ENCODE peak calls at places on chromosomes 16 and 17, in ten cellular contexts. One of them, this sample, is unnamed.

GRCh38 chr16:81693047-81693446 is 86.0 kb upstream of the PLCG2 start:
- DNase-seq in GM13976: no peak
- DNase-seq in tibial nerve: no peak
- DNase-seq in dorsolateral prefrontal cortex: no peak
- DNase-seq in coronary artery: no peak
- DNase-seq in IMR-90: peak
- DNase-seq in AG04450: no peak
- DNase-seq in mesothelial cell of epicardium: no peak
- DNase-seq in AG09319: no peak
- DNase-seq in lower lobe of right lung: no peak
- DNase-seq in this sample: no peak

GRCh38 chr16:75000481-75001081 is 1.8 kb downstream of the ZNRF1 start:
- DNase-seq in GM13976: no peak
- DNase-seq in tibial nerve: no peak
- DNase-seq in dorsolateral prefrontal cortex: peak
- DNase-seq in coronary artery: no peak
- DNase-seq in IMR-90: peak
- DNase-seq in AG04450: no peak
- DNase-seq in mesothelial cell of epicardium: no peak
- DNase-seq in AG09319: no peak
- DNase-seq in lower lobe of right lung: no peak
- DNase-seq in this sample: no peak

GRCh38 chr16:89904606-89905510 is 13.8 kb upstream of the MC1R start:
- DNase-seq in GM13976: no peak
- DNase-seq in tibial nerve: no peak
- DNase-seq in dorsolateral prefrontal cortex: no peak
- DNase-seq in coronary artery: no peak
- DNase-seq in IMR-90: no peak
- DNase-seq in AG04450: no peak
- DNase-seq in mesothelial cell of epicardium: no peak
- DNase-seq in AG09319: no peak
- DNase-seq in lower lobe of right lung: no peak
- DNase-seq in this sample: no peak

GRCh38 chr16:10788665-10789064 is 29.9 kb downstream of the TVP23A start:
- DNase-seq in GM13976: no peak
- DNase-seq in tibial nerve: no peak
- DNase-seq in dorsolateral prefrontal cortex: no peak
- DNase-seq in coronary artery: no peak
- DNase-seq in IMR-90: no peak
- DNase-seq in AG04450: no peak
- DNase-seq in mesothelial cell of epicardium: no peak
- DNase-seq in AG09319: no peak
- DNase-seq in lower lobe of right lung: no peak
- DNase-seq in this sample: no peak

GRCh38 chr17:31738067-31738466 is 121.0 kb downstream of the COPRS start:
- DNase-seq in GM13976: no peak
- DNase-seq in tibial nerve: no peak
- DNase-seq in dorsolateral prefrontal cortex: no peak
- DNase-seq in coronary artery: no peak
- DNase-seq in IMR-90: no peak
- DNase-seq in AG04450: no peak
- DNase-seq in mesothelial cell of epicardium: no peak
- DNase-seq in AG09319: no peak
- DNase-seq in lower lobe of right lung: no peak
- DNase-seq in this sample: no peak

GRCh38 chr16:21277045-21277926 is 804 bp downstream of the CRYM start:
- DNase-seq in GM13976: no peak
- DNase-seq in tibial nerve: no peak
- DNase-seq in dorsolateral prefrontal cortex: no peak
- DNase-seq in coronary artery: no peak
- DNase-seq in IMR-90: no peak
- DNase-seq in AG04450: no peak
- DNase-seq in mesothelial cell of epicardium: no peak
- DNase-seq in AG09319: no peak
- DNase-seq in lower lobe of right lung: no peak
- DNase-seq in this sample: no peak

GRCh38 chr17:21392257-21392656 is 16.1 kb downstream of the KCNJ12 start:
- DNase-seq in GM13976: no peak
- DNase-seq in tibial nerve: no peak
- DNase-seq in dorsolateral prefrontal cortex: no peak
- DNase-seq in coronary artery: no peak
- DNase-seq in IMR-90: no peak
- DNase-seq in AG04450: no peak
- DNase-seq in mesothelial cell of epicardium: no peak
- DNase-seq in AG09319: no peak
- DNase-seq in lower lobe of right lung: no peak
- DNase-seq in this sample: no peak

GRCh38 chr17:29747660-29748059 is 124.9 kb upstream of the CORO6 start:
- DNase-seq in GM13976: no peak
- DNase-seq in tibial nerve: no peak
- DNase-seq in dorsolateral prefrontal cortex: no peak
- DNase-seq in coronary artery: no peak
- DNase-seq in IMR-90: no peak
- DNase-seq in AG04450: no peak
- DNase-seq in mesothelial cell of epicardium: no peak
- DNase-seq in AG09319: no peak
- DNase-seq in lower lobe of right lung: no peak
- DNase-seq in this sample: no peak

GRCh38 chr17:71237903-71238538 is 882.8 kb upstream of the SOX9 start:
- DNase-seq in GM13976: no peak
- DNase-seq in tibial nerve: no peak
- DNase-seq in dorsolateral prefrontal cortex: no peak
- DNase-seq in coronary artery: no peak
- DNase-seq in IMR-90: peak
- DNase-seq in AG04450: no peak
- DNase-seq in mesothelial cell of epicardium: no peak
- DNase-seq in AG09319: peak
- DNase-seq in lower lobe of right lung: no peak
- DNase-seq in this sample: no peak

GRCh38 chr17:62565817-62566216 is 61.7 kb upstream of the MRC2 start:
- DNase-seq in GM13976: no peak
- DNase-seq in tibial nerve: no peak
- DNase-seq in dorsolateral prefrontal cortex: no peak
- DNase-seq in coronary artery: no peak
- DNase-seq in IMR-90: peak
- DNase-seq in AG04450: no peak
- DNase-seq in mesothelial cell of epicardium: no peak
- DNase-seq in AG09319: no peak
- DNase-seq in lower lobe of right lung: no peak
- DNase-seq in this sample: no peak

GRCh38 chr16:81633147-81633619 is 145.9 kb upstream of the PLCG2 start:
- DNase-seq in GM13976: no peak
- DNase-seq in tibial nerve: no peak
- DNase-seq in dorsolateral prefrontal cortex: no peak
- DNase-seq in coronary artery: no peak
- DNase-seq in IMR-90: no peak
- DNase-seq in AG04450: no peak
- DNase-seq in mesothelial cell of epicardium: no peak
- DNase-seq in AG09319: no peak
- DNase-seq in lower lobe of right lung: no peak
- DNase-seq in this sample: no peak

GRCh38 chr17:83124871-83125514 is 45.6 kb downstream of the METRNL start:
- DNase-seq in GM13976: no peak
- DNase-seq in tibial nerve: no peak
- DNase-seq in dorsolateral prefrontal cortex: no peak
- DNase-seq in coronary artery: peak
- DNase-seq in IMR-90: no peak
- DNase-seq in AG04450: no peak
- DNase-seq in mesothelial cell of epicardium: peak
- DNase-seq in AG09319: no peak
- DNase-seq in lower lobe of right lung: peak
- DNase-seq in this sample: no peak

DNA sequence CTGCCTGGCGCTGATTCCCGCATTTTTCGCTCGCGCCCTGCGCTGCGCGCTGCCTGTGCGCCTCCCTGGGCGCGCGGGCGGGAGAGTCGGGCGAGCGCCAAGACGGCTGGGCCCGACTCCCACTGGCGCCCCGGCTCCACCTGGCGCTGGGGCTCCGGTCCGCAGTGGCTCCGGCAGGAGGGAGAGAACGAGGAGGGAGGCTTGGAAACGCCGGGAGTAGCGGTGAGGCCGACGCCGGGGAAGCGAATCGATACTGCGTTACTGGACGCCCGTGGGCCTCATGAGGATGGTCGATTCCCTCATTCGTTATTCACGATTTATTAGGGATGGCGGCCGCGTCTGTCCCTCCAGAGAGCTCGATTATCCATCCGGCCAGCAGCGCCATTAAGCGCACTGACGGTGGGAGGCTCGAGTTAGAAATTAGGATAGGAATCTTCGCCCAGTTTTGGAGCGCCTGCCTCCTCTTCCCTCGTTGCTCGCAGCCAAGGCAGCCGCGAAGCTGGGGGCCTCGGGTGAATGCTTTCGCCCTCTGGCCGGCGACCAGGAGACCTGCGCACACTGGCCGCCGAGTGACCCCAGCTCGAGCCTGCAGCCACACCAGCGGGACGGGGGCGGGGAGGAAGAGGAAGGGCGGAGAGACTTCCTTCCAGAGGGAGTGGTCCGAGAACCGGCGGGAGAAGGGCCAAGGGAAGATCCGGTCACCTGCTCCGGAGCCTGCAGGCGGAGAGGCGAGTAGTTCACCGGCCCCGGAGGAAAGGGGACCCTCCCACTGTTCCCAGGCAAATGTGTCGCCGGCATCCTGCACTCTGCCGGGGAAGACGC is 1.3 kb upstream of the PCGF2 start:
- DNase-seq in GM13976: peak
- DNase-seq in tibial nerve: peak
- DNase-seq in dorsolateral prefrontal cortex: no peak
- DNase-seq in coronary artery: peak
- DNase-seq in IMR-90: peak
- DNase-seq in AG04450: no peak
- DNase-seq in mesothelial cell of epicardium: no peak
- DNase-seq in AG09319: peak
- DNase-seq in lower lobe of right lung: peak
- DNase-seq in this sample: peak
- TF ChIP-seq CTCF in GM13976: no peak
- TF ChIP-seq CTCF in tibial nerve: no peak
- TF ChIP-seq CTCF in dorsolateral prefrontal cortex: no peak
- TF ChIP-seq CTCF in coronary artery: no peak
- TF ChIP-seq CTCF in IMR-90: no peak
- TF ChIP-seq CTCF in AG04450: no peak
- TF ChIP-seq CTCF in mesothelial cell of epicardium: no peak
- TF ChIP-seq CTCF in AG09319: no peak
- TF ChIP-seq CTCF in lower lobe of right lung: peak
- TF ChIP-seq CTCF in this sample: no peak

DNA sequence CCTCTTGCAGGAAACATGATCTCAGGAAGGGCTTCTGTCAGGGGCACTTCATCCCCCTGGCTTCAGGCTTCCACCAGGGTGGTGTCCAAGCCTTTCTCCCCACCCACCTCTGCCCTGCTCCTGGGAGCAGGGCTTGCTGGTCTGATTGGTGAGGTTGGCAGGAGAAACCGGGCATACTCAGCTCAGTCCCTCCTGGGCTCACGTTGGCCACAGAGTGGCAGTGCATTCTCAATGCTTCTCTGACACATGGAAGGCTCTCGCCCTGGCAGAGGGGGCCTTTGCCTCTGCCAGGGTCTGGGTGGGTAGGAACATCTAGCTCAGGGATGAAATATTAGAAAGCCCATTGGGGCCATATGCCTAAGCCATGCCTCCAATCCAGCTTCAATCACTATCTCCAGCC is 142.8 kb downstream of the AXIN2 start:
- DNase-seq in GM13976: no peak
- DNase-seq in tibial nerve: no peak
- DNase-seq in dorsolateral prefrontal cortex: peak
- DNase-seq in coronary artery: no peak
- DNase-seq in IMR-90: no peak
- DNase-seq in AG04450: no peak
- DNase-seq in mesothelial cell of epicardium: no peak
- DNase-seq in AG09319: no peak
- DNase-seq in lower lobe of right lung: no peak
- DNase-seq in this sample: no peak
- TF ChIP-seq CTCF in GM13976: no peak
- TF ChIP-seq CTCF in tibial nerve: no peak
- TF ChIP-seq CTCF in dorsolateral prefrontal cortex: no peak
- TF ChIP-seq CTCF in coronary artery: no peak
- TF ChIP-seq CTCF in IMR-90: no peak
- TF ChIP-seq CTCF in AG04450: no peak
- TF ChIP-seq CTCF in mesothelial cell of epicardium: no peak
- TF ChIP-seq CTCF in AG09319: no peak
- TF ChIP-seq CTCF in lower lobe of right lung: no peak
- TF ChIP-seq CTCF in this sample: no peak

GRCh38 chr16:87561200-87562105 is 40.9 kb upstream of the JPH3 start:
- DNase-seq in GM13976: no peak
- DNase-seq in tibial nerve: no peak
- DNase-seq in dorsolateral prefrontal cortex: no peak
- DNase-seq in coronary artery: no peak
- DNase-seq in IMR-90: no peak
- DNase-seq in AG04450: no peak
- DNase-seq in mesothelial cell of epicardium: no peak
- DNase-seq in AG09319: no peak
- DNase-seq in lower lobe of right lung: no peak
- DNase-seq in this sample: no peak
- TF ChIP-seq CTCF in GM13976: no peak
- TF ChIP-seq CTCF in tibial nerve: no peak
- TF ChIP-seq CTCF in dorsolateral prefrontal cortex: no peak
- TF ChIP-seq CTCF in coronary artery: no peak
- TF ChIP-seq CTCF in IMR-90: no peak
- TF ChIP-seq CTCF in AG04450: no peak
- TF ChIP-seq CTCF in mesothelial cell of epicardium: no peak
- TF ChIP-seq CTCF in AG09319: no peak
- TF ChIP-seq CTCF in lower lobe of right lung: no peak
- TF ChIP-seq CTCF in this sample: no peak

GRCh38 chr16:82736161-82736697 is 109.5 kb downstream of the CDH13 start:
- DNase-seq in GM13976: no peak
- DNase-seq in tibial nerve: no peak
- DNase-seq in dorsolateral prefrontal cortex: no peak
- DNase-seq in coronary artery: no peak
- DNase-seq in IMR-90: no peak
- DNase-seq in AG04450: no peak
- DNase-seq in mesothelial cell of epicardium: no peak
- DNase-seq in AG09319: no peak
- DNase-seq in lower lobe of right lung: no peak
- DNase-seq in this sample: no peak

GRCh38 chr16:82735696-82736095 is 108.9 kb downstream of the CDH13 start:
- DNase-seq in GM13976: no peak
- DNase-seq in tibial nerve: no peak
- DNase-seq in dorsolateral prefrontal cortex: no peak
- DNase-seq in coronary artery: no peak
- DNase-seq in IMR-90: no peak
- DNase-seq in AG04450: no peak
- DNase-seq in mesothelial cell of epicardium: no peak
- DNase-seq in AG09319: no peak
- DNase-seq in lower lobe of right lung: no peak
- DNase-seq in this sample: no peak

GRCh38 chr16:82741073-82741615 is 114.4 kb downstream of the CDH13 start:
- DNase-seq in GM13976: no peak
- DNase-seq in tibial nerve: no peak
- DNase-seq in dorsolateral prefrontal cortex: no peak
- DNase-seq in coronary artery: no peak
- DNase-seq in IMR-90: peak
- DNase-seq in AG04450: no peak
- DNase-seq in mesothelial cell of epicardium: no peak
- DNase-seq in AG09319: no peak
- DNase-seq in lower lobe of right lung: no peak
- DNase-seq in this sample: no peak

GRCh38 chr16:82735176-82735575 is 108.4 kb downstream of the CDH13 start:
- DNase-seq in GM13976: no peak
- DNase-seq in tibial nerve: no peak
- DNase-seq in dorsolateral prefrontal cortex: no peak
- DNase-seq in coronary artery: no peak
- DNase-seq in IMR-90: no peak
- DNase-seq in AG04450: no peak
- DNase-seq in mesothelial cell of epicardium: no peak
- DNase-seq in AG09319: no peak
- DNase-seq in lower lobe of right lung: no peak
- DNase-seq in this sample: no peak

GRCh38 chr16:82738699-82739098 is 111.9 kb downstream of the CDH13 start:
- DNase-seq in GM13976: no peak
- DNase-seq in tibial nerve: no peak
- DNase-seq in dorsolateral prefrontal cortex: no peak
- DNase-seq in coronary artery: no peak
- DNase-seq in IMR-90: peak
- DNase-seq in AG04450: no peak
- DNase-seq in mesothelial cell of epicardium: no peak
- DNase-seq in AG09319: no peak
- DNase-seq in lower lobe of right lung: no peak
- DNase-seq in this sample: no peak
- TF ChIP-seq CTCF in GM13976: no peak
- TF ChIP-seq CTCF in tibial nerve: no peak
- TF ChIP-seq CTCF in dorsolateral prefrontal cortex: no peak
- TF ChIP-seq CTCF in coronary artery: no peak
- TF ChIP-seq CTCF in IMR-90: peak
- TF ChIP-seq CTCF in AG04450: peak
- TF ChIP-seq CTCF in mesothelial cell of epicardium: no peak
- TF ChIP-seq CTCF in AG09319: peak
- TF ChIP-seq CTCF in lower lobe of right lung: no peak
- TF ChIP-seq CTCF in this sample: no peak